ENCODE peak calls at places on chromosomes 12 and 14, in ten cellular contexts. T, S, X, H, D, J, B, M, Q and P are unnamed samples.

GRCh38 chr12:94589591-94590001 is 60.8 kb downstream of the TMCC3 start:
- DNase-seq in T (no peak), M (no peak), X (no peak), B (peak; percentile 31), J (no peak), D (no peak), Q (no peak), S (no peak), H (no peak), P (no peak)

GRCh38 chr12:27388650-27389049 is 56.0 kb downstream of the BMAL2 start:
- DNase-seq in T (no peak), J (no peak), S (no peak), H (no peak), X (no peak), Q (no peak), D (no peak), M (no peak), B (no peak), P (no peak)

GRCh38 chr14:59566725-59567124 is 9.9 kb downstream of the CCDC175 start:
- DNase-seq in H (no peak), B (peak; percentile 8), D (peak; percentile 6), X (no peak), Q (no peak), T (no peak), S (no peak), M (no peak), J (no peak), P (no peak)

GRCh38 chr12:27573972-27574371 is 50.0 kb downstream of the PPFIBP1 start:
- DNase-seq in X (no peak), H (no peak), J (peak; percentile 85), B (peak; percentile 82), M (no peak), S (no peak), Q (no peak), T (no peak), D (no peak), P (no peak)

GRCh38 chr12:61524851-61525250 is 735.4 kb upstream of the USP15 start:
- DNase-seq in M (no peak), Q (no peak), D (no peak), B (no peak), S (no peak), T (no peak), X (no peak), H (no peak), J (no peak), P (no peak)

GRCh38 chr14:51448831-51449665 is 202.7 kb upstream of the FRMD6 start:
- DNase-seq in T (no peak), D (no peak), X (no peak), M (no peak), B (peak; percentile 56), J (peak; percentile 80), S (peak; percentile 66), H (no peak), Q (no peak), P (no peak)

GRCh38 chr12:30417697-30418231 is 277.9 kb downstream of the IPO8 start:
- DNase-seq in H (no peak), D (no peak), J (peak; percentile 12), B (peak; percentile 90), T (no peak), M (no peak), S (no peak), X (no peak), Q (no peak), P (no peak)

GRCh38 chr12:89278862-89279261 is 73.4 kb downstream of the DUSP6 start:
- DNase-seq in T (no peak), H (no peak), Q (no peak), D (no peak), B (no peak), J (no peak), X (no peak), S (no peak), M (no peak), P (no peak)

GRCh38 chr12:121917950-121918678 is at the start of gene CFAP251:
- DNase-seq in D (peak; percentile 97), T (no peak), Q (peak; percentile 80), H (peak; percentile 93), X (no peak), M (no peak), B (no peak), J (peak; percentile 47), S (peak; percentile 99), P (no peak)

GRCh38 chr12:131087991-131088700 is 134.4 kb downstream of the ADGRD1 start:
- DNase-seq in X (no peak), B (no peak), Q (no peak), T (no peak), D (no peak), H (no peak), J (no peak), S (peak; percentile 50), M (no peak), P (no peak)

GRCh38 chr12:70829070-70829469 is 91.5 kb downstream of the PTPRR start:
- DNase-seq in D (no peak), B (no peak), X (no peak), J (no peak), H (no peak), T (no peak), Q (no peak), M (no peak), S (no peak), P (no peak)

GRCh38 chr12:124097681-124098080 is 124.7 kb downstream of the ZNF664 start:
- DNase-seq in M (no peak), Q (no peak), S (no peak), T (no peak), B (no peak), J (no peak), H (no peak), X (no peak), D (no peak), P (no peak)

GRCh38 chr12:120229071-120229582 is 28.2 kb upstream of the RPLP0 start:
- DNase-seq in H (peak; percentile 76), S (no peak), B (no peak), T (no peak), Q (no peak), X (peak; percentile 92), D (peak; percentile 77), J (no peak), M (no peak), P (no peak)

GRCh38 chr12:19304149-19304780 is 135.0 kb upstream of the AEBP2 start:
- DNase-seq in X (no peak), H (no peak), M (no peak), S (no peak), Q (no peak), B (no peak), J (no peak), T (no peak), D (no peak), P (no peak)

GRCh38 chr12:58566599-58566998 is 353.7 kb downstream of the LRIG3 start:
- DNase-seq in M (no peak), T (no peak), B (no peak), Q (no peak), D (no peak), X (no peak), J (peak; percentile 92), H (no peak), S (no peak), P (no peak)

GRCh38 chr12:130555628-130556485 is 160.2 kb downstream of the RIMBP2 start:
- DNase-seq in T (no peak), D (no peak), B (no peak), S (no peak), H (no peak), X (no peak), J (no peak), Q (no peak), M (no peak), P (no peak)

GRCh38 chr14:61341275-61342210 is 20.2 kb downstream of the PRKCH start:
- DNase-seq in B (no peak), H (no peak), S (no peak), X (no peak), J (no peak), M (no peak), Q (no peak), D (no peak), T (no peak), P (no peak)

GRCh38 chr12:3352230-3352629 is 138.8 kb upstream of the PRMT8 start:
- DNase-seq in T (no peak), Q (no peak), J (no peak), D (no peak), M (no peak), H (no peak), S (no peak), B (no peak), X (no peak), P (no peak)

GRCh38 chr14:94671870-94672444 is 59.8 kb downstream of the SERPINA3 start:
- DNase-seq in H (peak; percentile 77), X (no peak), J (no peak), D (peak; percentile 35), B (peak; percentile 23), M (no peak), T (no peak), S (no peak), Q (no peak), P (no peak)

GRCh38 chr14:35416108-35416750 is 11.7 kb upstream of the NFKBIA start:
- DNase-seq in S (no peak), B (no peak), D (no peak), H (peak; percentile 54), J (no peak), T (no peak), X (no peak), M (no peak), Q (no peak), P (no peak)

GRCh38 chr14:66495214-66496098 is 9.3 kb downstream of the CCDC196 start:
- DNase-seq in H (peak; percentile 70), J (peak; percentile 47), S (no peak), T (peak; percentile 16), X (peak; percentile 62), M (peak; percentile 59), B (peak; percentile 69), D (peak; percentile 56), Q (no peak), P (peak; percentile 38)

GRCh38 chr12:45730842-45731336 is 1.4 kb downstream of the ARID2 start:
- DNase-seq in D (peak; percentile 73), J (no peak), H (peak; percentile 47), T (peak; percentile 15), M (peak; percentile 43), Q (no peak), S (no peak), B (peak; percentile 36), X (peak; percentile 71), P (no peak)

GRCh38 chr12:62766516-62766915 is 168.4 kb downstream of the PPM1H start:
- DNase-seq in T (no peak), D (no peak), H (no peak), M (no peak), S (no peak), B (no peak), J (no peak), X (no peak), Q (no peak), P (no peak)

GRCh38 chr12:107522692-107523477 is 162.7 kb upstream of the PWP1 start:
- DNase-seq in H (peak; percentile 6), Q (no peak), S (no peak), J (no peak), M (no peak), X (no peak), B (peak; percentile 18), D (peak; percentile 5), T (peak; percentile 17), P (peak; percentile 42)

GRCh38 chr14:102893452-102893851 is 29.0 kb upstream of the AMN start:
- DNase-seq in D (no peak), X (no peak), S (peak; percentile 88), T (no peak), M (no peak), Q (no peak), B (no peak), H (no peak), J (peak; percentile 41), P (no peak)

GRCh38 chr14:32458720-32459119 is 129.6 kb downstream of the AKAP6 start:
- DNase-seq in X (no peak), B (no peak), D (no peak), H (no peak), S (no peak), Q (no peak), M (no peak), T (no peak), J (no peak), P (no peak)